ENCODE peak calls at places on chromosomes 1 and 21, in six cellular contexts. One of them, this sample, is unnamed.

GRCh38 chr1:208820600-208821232 is 576.5 kb upstream of the PLXNA2 start:
- DNase-seq in choroid plexus epithelial cell: no peak
- DNase-seq in fibroblast of mammary gland: no peak
- DNase-seq in left ventricle myocardium inferior: no peak
- DNase-seq in cardiac muscle cell: no peak
- DNase-seq in A549: no peak
- DNase-seq in this sample: no peak

GRCh38 chr21:26028183-26028582 is 142.4 kb downstream of the APP start:
- DNase-seq in choroid plexus epithelial cell: no peak
- DNase-seq in A549: no peak
- DNase-seq in cardiac muscle cell: no peak
- DNase-seq in fibroblast of mammary gland: no peak
- DNase-seq in left ventricle myocardium inferior: no peak
- DNase-seq in this sample: no peak

GRCh38 chr1:228323401-228323800 is 83.2 kb downstream of the TRIM11 start:
- DNase-seq in left ventricle myocardium inferior: no peak
- DNase-seq in fibroblast of mammary gland: no peak
- DNase-seq in choroid plexus epithelial cell: no peak
- DNase-seq in A549: no peak
- DNase-seq in cardiac muscle cell: no peak
- DNase-seq in this sample: no peak

GRCh38 chr1:66945316-66945715 is 20.5 kb downstream of the MIER1 start:
- DNase-seq in A549: no peak
- DNase-seq in left ventricle myocardium inferior: no peak
- DNase-seq in cardiac muscle cell: no peak
- DNase-seq in choroid plexus epithelial cell: peak; percentile 41
- DNase-seq in fibroblast of mammary gland: no peak
- DNase-seq in this sample: no peak

GRCh38 chr1:22317231-22317919 is 134.3 kb upstream of the ZBTB40 start:
- DNase-seq in A549: peak; percentile 25
- DNase-seq in cardiac muscle cell: peak; percentile 20
- DNase-seq in choroid plexus epithelial cell: peak; percentile 30
- DNase-seq in left ventricle myocardium inferior: no peak
- DNase-seq in fibroblast of mammary gland: no peak
- DNase-seq in this sample: no peak

GRCh38 chr1:180501865-180502360 is 464 bp downstream of the ACBD6 start:
- DNase-seq in left ventricle myocardium inferior: no peak
- DNase-seq in fibroblast of mammary gland: no peak
- DNase-seq in cardiac muscle cell: no peak
- DNase-seq in choroid plexus epithelial cell: no peak
- DNase-seq in A549: no peak
- DNase-seq in this sample: no peak

GRCh38 chr1:163656367-163656766 is 334.6 kb downstream of the NUF2 start:
- DNase-seq in fibroblast of mammary gland: no peak
- DNase-seq in left ventricle myocardium inferior: no peak
- DNase-seq in choroid plexus epithelial cell: no peak
- DNase-seq in A549: no peak
- DNase-seq in cardiac muscle cell: no peak
- DNase-seq in this sample: no peak

GRCh38 chr1:178192686-178193085 is 98.8 kb downstream of the RASAL2 start:
- DNase-seq in choroid plexus epithelial cell: peak; percentile 84
- DNase-seq in cardiac muscle cell: peak; percentile 87
- DNase-seq in fibroblast of mammary gland: peak; percentile 84
- DNase-seq in A549: peak; percentile 87
- DNase-seq in left ventricle myocardium inferior: no peak
- DNase-seq in this sample: peak; percentile 26

GRCh38 chr1:111904478-111905218 is 84.8 kb downstream of the KCND3 start:
- DNase-seq in left ventricle myocardium inferior: peak; percentile 38
- DNase-seq in fibroblast of mammary gland: no peak
- DNase-seq in cardiac muscle cell: no peak
- DNase-seq in choroid plexus epithelial cell: no peak
- DNase-seq in A549: no peak
- DNase-seq in this sample: no peak

GRCh38 chr1:233884461-233885151 is 19.9 kb upstream of the SLC35F3 start:
- DNase-seq in A549: no peak
- DNase-seq in choroid plexus epithelial cell: no peak
- DNase-seq in fibroblast of mammary gland: no peak
- DNase-seq in cardiac muscle cell: no peak
- DNase-seq in left ventricle myocardium inferior: no peak
- DNase-seq in this sample: no peak

GRCh38 chr1:98947071-98947470 is 57.6 kb downstream of the PLPPR5 start:
- DNase-seq in choroid plexus epithelial cell: peak; percentile 12
- DNase-seq in cardiac muscle cell: no peak
- DNase-seq in left ventricle myocardium inferior: no peak
- DNase-seq in A549: no peak
- DNase-seq in fibroblast of mammary gland: peak; percentile 54
- DNase-seq in this sample: no peak

GRCh38 chr1:2311184-2312032 is 79.9 kb downstream of the MORN1 start:
- DNase-seq in A549: peak; percentile 61
- DNase-seq in fibroblast of mammary gland: peak; percentile 55
- DNase-seq in cardiac muscle cell: peak; percentile 62
- DNase-seq in choroid plexus epithelial cell: peak; percentile 67
- DNase-seq in left ventricle myocardium inferior: peak; percentile 55
- DNase-seq in this sample: no peak

GRCh38 chr1:39776400-39776713 is 5.2 kb upstream of the OXCT2 start:
- DNase-seq in cardiac muscle cell: no peak
- DNase-seq in choroid plexus epithelial cell: no peak
- DNase-seq in left ventricle myocardium inferior: no peak
- DNase-seq in fibroblast of mammary gland: no peak
- DNase-seq in A549: no peak
- DNase-seq in this sample: no peak

GRCh38 chr1:93636712-93637111 is 44.9 kb downstream of the BCAR3 start:
- DNase-seq in fibroblast of mammary gland: no peak
- DNase-seq in choroid plexus epithelial cell: no peak
- DNase-seq in left ventricle myocardium inferior: no peak
- DNase-seq in cardiac muscle cell: no peak
- DNase-seq in A549: no peak
- DNase-seq in this sample: no peak

GRCh38 chr1:113784104-113784779 is 25.0 kb upstream of the PHTF1 start:
- DNase-seq in fibroblast of mammary gland: no peak
- DNase-seq in choroid plexus epithelial cell: peak; percentile 13
- DNase-seq in cardiac muscle cell: no peak
- DNase-seq in left ventricle myocardium inferior: no peak
- DNase-seq in A549: no peak
- DNase-seq in this sample: no peak

GRCh38 chr1:208243522-208243850 is 698 bp downstream of the PLXNA2 start:
- DNase-seq in choroid plexus epithelial cell: no peak
- DNase-seq in cardiac muscle cell: no peak
- DNase-seq in fibroblast of mammary gland: no peak
- DNase-seq in left ventricle myocardium inferior: no peak
- DNase-seq in A549: peak; percentile 21
- DNase-seq in this sample: no peak

GRCh38 chr1:42463906-42464305 is 820 bp downstream of the CCDC30 start:
- DNase-seq in left ventricle myocardium inferior: no peak
- DNase-seq in A549: no peak
- DNase-seq in choroid plexus epithelial cell: no peak
- DNase-seq in cardiac muscle cell: no peak
- DNase-seq in fibroblast of mammary gland: no peak
- DNase-seq in this sample: no peak

GRCh38 chr1:89681045-89681729 is 48.3 kb downstream of the LRRC8C start:
- DNase-seq in fibroblast of mammary gland: no peak
- DNase-seq in A549: no peak
- DNase-seq in choroid plexus epithelial cell: no peak
- DNase-seq in cardiac muscle cell: no peak
- DNase-seq in left ventricle myocardium inferior: no peak
- DNase-seq in this sample: no peak

GRCh38 chr1:36172983-36173382 is 17.0 kb downstream of the MAP7D1 start:
- DNase-seq in A549: no peak
- DNase-seq in cardiac muscle cell: peak; percentile 56
- DNase-seq in fibroblast of mammary gland: peak; percentile 87
- DNase-seq in left ventricle myocardium inferior: no peak
- DNase-seq in choroid plexus epithelial cell: peak; percentile 61
- DNase-seq in this sample: peak; percentile 75

GRCh38 chr21:35265170-35265877 is 216.2 kb upstream of the RUNX1 start:
- DNase-seq in choroid plexus epithelial cell: peak; percentile 35
- DNase-seq in A549: peak; percentile 64
- DNase-seq in fibroblast of mammary gland: peak; percentile 93
- DNase-seq in left ventricle myocardium inferior: no peak
- DNase-seq in cardiac muscle cell: no peak
- DNase-seq in this sample: peak; percentile 45

GRCh38 chr1:8096105-8097011 is 70.2 kb upstream of the ERRFI1 start:
- DNase-seq in choroid plexus epithelial cell: peak; percentile 90
- DNase-seq in cardiac muscle cell: peak; percentile 81
- DNase-seq in fibroblast of mammary gland: peak; percentile 90
- DNase-seq in left ventricle myocardium inferior: no peak
- DNase-seq in A549: peak; percentile 81
- DNase-seq in this sample: no peak

GRCh38 chr1:67431156-67431765 is 1.1 kb upstream of the SERBP1 start:
- DNase-seq in fibroblast of mammary gland: no peak
- DNase-seq in choroid plexus epithelial cell: no peak
- DNase-seq in left ventricle myocardium inferior: no peak
- DNase-seq in cardiac muscle cell: no peak
- DNase-seq in A549: no peak
- DNase-seq in this sample: no peak

GRCh38 chr1:209008586-209008985 is 574.9 kb upstream of the CAMK1G start:
- DNase-seq in cardiac muscle cell: no peak
- DNase-seq in choroid plexus epithelial cell: no peak
- DNase-seq in A549: no peak
- DNase-seq in fibroblast of mammary gland: no peak
- DNase-seq in left ventricle myocardium inferior: no peak
- DNase-seq in this sample: no peak

GRCh38 chr1:85449356-85449755 is 15.6 kb downstream of the DDAH1 start:
- DNase-seq in fibroblast of mammary gland: no peak
- DNase-seq in left ventricle myocardium inferior: no peak
- DNase-seq in cardiac muscle cell: no peak
- DNase-seq in choroid plexus epithelial cell: no peak
- DNase-seq in A549: no peak
- DNase-seq in this sample: no peak

GRCh38 chr1:228358039-228358763 is 48.4 kb downstream of the TRIM11 start:
- DNase-seq in choroid plexus epithelial cell: no peak
- DNase-seq in fibroblast of mammary gland: no peak
- DNase-seq in cardiac muscle cell: no peak
- DNase-seq in A549: no peak
- DNase-seq in left ventricle myocardium inferior: no peak
- DNase-seq in this sample: no peak

GRCh38 chr1:84307398-84307797 is 5.9 kb downstream of the SAMD13 start:
- DNase-seq in cardiac muscle cell: no peak
- DNase-seq in left ventricle myocardium inferior: no peak
- DNase-seq in choroid plexus epithelial cell: no peak
- DNase-seq in A549: no peak
- DNase-seq in fibroblast of mammary gland: no peak
- DNase-seq in this sample: no peak

GRCh38 chr1:236522937-236523703 is 662 bp upstream of the LGALS8 start:
- DNase-seq in fibroblast of mammary gland: no peak
- DNase-seq in left ventricle myocardium inferior: peak; percentile 41
- DNase-seq in A549: peak; percentile 13
- DNase-seq in choroid plexus epithelial cell: no peak
- DNase-seq in cardiac muscle cell: no peak
- DNase-seq in this sample: no peak

GRCh38 chr1:64006276-64007051 is 197.0 kb upstream of the UBE2U start:
- DNase-seq in left ventricle myocardium inferior: no peak
- DNase-seq in choroid plexus epithelial cell: peak; percentile 58
- DNase-seq in A549: peak; percentile 62
- DNase-seq in fibroblast of mammary gland: peak; percentile 85
- DNase-seq in cardiac muscle cell: peak; percentile 54
- DNase-seq in this sample: peak; percentile 63
- H3K4me3 ChIP-seq in left ventricle myocardium inferior: no peak overlapping the region
- H3K4me3 ChIP-seq in choroid plexus epithelial cell: no peak overlapping the region
- H3K4me3 ChIP-seq in A549: no peak overlapping the region
- H3K4me3 ChIP-seq in fibroblast of mammary gland: no peak overlapping the region
- H3K4me3 ChIP-seq in cardiac muscle cell: no peak overlapping the region
- H3K4me3 ChIP-seq in this sample: no peak overlapping the region

DNA sequence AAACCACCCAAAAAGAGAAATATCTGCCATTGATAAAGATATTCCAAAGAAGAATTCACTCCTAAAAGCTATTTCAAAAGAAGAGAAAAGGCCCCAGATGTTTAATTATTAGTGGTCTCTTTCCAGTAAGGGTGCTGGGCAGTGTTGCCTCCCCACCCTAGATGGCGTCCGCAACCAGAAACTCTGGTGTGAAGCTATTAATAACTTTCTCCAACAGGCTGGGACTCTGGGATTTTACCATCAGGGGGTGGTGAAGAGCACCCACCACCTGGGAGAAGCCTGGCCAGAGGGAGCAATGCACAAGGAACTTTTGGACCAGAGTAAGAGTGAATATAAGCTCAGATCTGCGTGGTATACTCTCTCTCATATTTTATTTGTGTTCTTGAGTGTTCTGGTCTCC is 115.4 kb upstream of the TIAM1 start:
- DNase-seq in left ventricle myocardium inferior: no peak
- DNase-seq in fibroblast of mammary gland: no peak
- DNase-seq in A549: peak; percentile 44
- DNase-seq in choroid plexus epithelial cell: no peak
- DNase-seq in cardiac muscle cell: no peak
- DNase-seq in this sample: no peak
- TF ChIP-seq CTCF in left ventricle myocardium inferior: no peak
- TF ChIP-seq CTCF in fibroblast of mammary gland: no peak
- TF ChIP-seq CTCF in A549: peak; percentile 39
- TF ChIP-seq CTCF in choroid plexus epithelial cell: peak; percentile 3
- TF ChIP-seq CTCF in cardiac muscle cell: no peak
- TF ChIP-seq CTCF in this sample: no peak

DNA sequence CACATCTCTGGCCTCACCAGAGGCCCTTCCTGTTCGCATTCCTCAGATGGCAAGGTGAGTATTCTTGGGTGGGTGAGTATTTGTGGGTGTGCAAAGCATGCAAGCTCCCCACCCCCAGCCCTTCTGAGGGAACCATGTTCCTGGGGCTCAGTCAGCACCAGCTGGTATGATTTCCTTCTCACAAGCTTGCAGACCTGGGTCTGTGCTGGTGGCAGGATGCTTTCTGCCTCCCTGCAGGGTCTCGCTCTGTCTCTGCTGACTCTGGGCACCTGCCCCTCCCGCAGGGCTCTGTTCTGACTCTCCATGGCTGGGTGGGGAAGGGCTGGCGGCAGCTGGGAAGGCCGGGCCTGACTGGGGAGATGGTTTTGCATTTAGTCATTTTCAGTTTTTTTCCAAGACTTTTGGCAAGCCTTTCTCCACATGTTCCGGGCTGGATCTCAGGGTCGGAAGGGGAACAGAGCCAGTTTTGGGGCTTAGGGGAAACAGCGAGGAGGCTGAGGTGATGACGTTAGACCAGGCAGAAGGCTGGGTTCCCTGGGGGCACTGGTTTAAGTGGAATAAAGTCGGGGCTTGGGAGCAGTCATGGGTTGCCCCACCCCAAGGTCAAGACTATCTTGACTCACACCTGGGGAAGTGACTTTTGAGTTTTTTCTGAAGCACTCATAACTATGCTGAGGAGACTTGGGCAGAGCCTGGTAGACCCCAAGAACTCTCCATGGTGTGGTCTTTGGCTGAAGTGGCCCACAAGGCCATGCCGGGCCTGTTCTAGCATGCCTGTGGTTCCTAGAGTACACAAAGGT is 6.2 kb downstream of the RASSF5 start:
- DNase-seq in choroid plexus epithelial cell: peak; percentile 68
- DNase-seq in left ventricle myocardium inferior: peak; percentile 70
- DNase-seq in cardiac muscle cell: peak; percentile 92
- DNase-seq in A549: no peak
- DNase-seq in fibroblast of mammary gland: peak; percentile 97
- DNase-seq in this sample: no peak
- H3K4me3 ChIP-seq in choroid plexus epithelial cell: no peak overlapping the region
- H3K4me3 ChIP-seq in left ventricle myocardium inferior: no peak overlapping the region
- H3K4me3 ChIP-seq in cardiac muscle cell: no peak overlapping the region
- H3K4me3 ChIP-seq in A549: no peak overlapping the region
- H3K4me3 ChIP-seq in fibroblast of mammary gland: no peak overlapping the region
- H3K4me3 ChIP-seq in this sample: no peak overlapping the region

DNA sequence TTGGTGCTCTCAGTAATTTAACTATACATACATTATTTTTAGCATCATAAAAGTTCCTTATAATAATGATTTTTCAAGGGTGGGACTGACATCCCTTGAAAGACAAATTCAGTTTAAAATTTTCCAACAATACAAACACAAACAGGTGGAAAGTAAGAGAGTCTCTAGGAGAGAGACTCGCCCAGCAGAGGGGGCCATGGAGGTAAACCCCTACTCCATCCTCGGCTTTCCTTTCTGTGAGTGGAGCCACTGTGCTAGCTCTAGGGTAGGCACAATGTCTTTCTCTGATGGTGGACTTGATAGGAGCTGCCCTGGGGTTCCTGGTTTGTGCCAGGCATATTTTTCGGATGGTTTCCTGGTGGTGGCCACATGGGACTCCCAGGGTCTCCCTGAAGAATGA is 8.3 kb downstream of the CSMD2 start:
- DNase-seq in A549: no peak
- DNase-seq in left ventricle myocardium inferior: no peak
- DNase-seq in fibroblast of mammary gland: no peak
- DNase-seq in cardiac muscle cell: no peak
- DNase-seq in choroid plexus epithelial cell: no peak
- DNase-seq in this sample: no peak
- TF ChIP-seq CTCF in A549: no peak
- TF ChIP-seq CTCF in left ventricle myocardium inferior: no peak
- TF ChIP-seq CTCF in fibroblast of mammary gland: no peak
- TF ChIP-seq CTCF in cardiac muscle cell: no peak
- TF ChIP-seq CTCF in choroid plexus epithelial cell: no peak
- TF ChIP-seq CTCF in this sample: no peak